ENCODE peak calls at places on chromosomes 11 and 22, in seven cellular contexts. One of them, this sample, is unnamed.

GRCh38 chr11:75229466-75229865 is 11.1 kb upstream of the TPBGL start:
- DNase-seq in non-pigmented ciliary epithelial cell: no peak
- DNase-seq in stimulated activated CD8-positive, alpha-beta memory T cell treated with anti-CD3 and anti-CD28 coated beads, Interleukin-4, amount 100 ng/mL, for 4 hours: no peak
- DNase-seq in posterior vena cava: no peak
- DNase-seq in HFFc6: no peak
- DNase-seq in Peyer's patch: no peak
- DNase-seq in suprapubic skin: no peak
- DNase-seq in this sample: no peak

GRCh38 chr11:114036156-114036811 is 23.2 kb upstream of the ZBTB16 start:
- DNase-seq in non-pigmented ciliary epithelial cell: no peak
- DNase-seq in stimulated activated CD8-positive, alpha-beta memory T cell treated with anti-CD3 and anti-CD28 coated beads, Interleukin-4, amount 100 ng/mL, for 4 hours: no peak
- DNase-seq in posterior vena cava: peak
- DNase-seq in HFFc6: peak
- DNase-seq in Peyer's patch: peak
- DNase-seq in suprapubic skin: peak
- DNase-seq in this sample: no peak

GRCh38 chr11:32081129-32081641 is 9.7 kb upstream of the RCN1 start:
- DNase-seq in non-pigmented ciliary epithelial cell: no peak
- DNase-seq in stimulated activated CD8-positive, alpha-beta memory T cell treated with anti-CD3 and anti-CD28 coated beads, Interleukin-4, amount 100 ng/mL, for 4 hours: no peak
- DNase-seq in posterior vena cava: no peak
- DNase-seq in HFFc6: peak
- DNase-seq in Peyer's patch: no peak
- DNase-seq in suprapubic skin: no peak
- DNase-seq in this sample: no peak

GRCh38 chr22:32058656-32059280 is 15.7 kb downstream of the SLC5A1 start:
- DNase-seq in non-pigmented ciliary epithelial cell: no peak
- DNase-seq in stimulated activated CD8-positive, alpha-beta memory T cell treated with anti-CD3 and anti-CD28 coated beads, Interleukin-4, amount 100 ng/mL, for 4 hours: no peak
- DNase-seq in posterior vena cava: no peak
- DNase-seq in HFFc6: peak
- DNase-seq in Peyer's patch: no peak
- DNase-seq in suprapubic skin: no peak
- DNase-seq in this sample: no peak

GRCh38 chr22:37464181-37464580 is 22.0 kb downstream of the MFNG start:
- DNase-seq in non-pigmented ciliary epithelial cell: no peak
- DNase-seq in stimulated activated CD8-positive, alpha-beta memory T cell treated with anti-CD3 and anti-CD28 coated beads, Interleukin-4, amount 100 ng/mL, for 4 hours: no peak
- DNase-seq in posterior vena cava: no peak
- DNase-seq in HFFc6: no peak
- DNase-seq in Peyer's patch: no peak
- DNase-seq in suprapubic skin: no peak
- DNase-seq in this sample: no peak

GRCh38 chr22:46568102-46568809 is 30.8 kb upstream of the CELSR1 start:
- DNase-seq in non-pigmented ciliary epithelial cell: no peak
- DNase-seq in stimulated activated CD8-positive, alpha-beta memory T cell treated with anti-CD3 and anti-CD28 coated beads, Interleukin-4, amount 100 ng/mL, for 4 hours: no peak
- DNase-seq in posterior vena cava: peak
- DNase-seq in HFFc6: no peak
- DNase-seq in Peyer's patch: no peak
- DNase-seq in suprapubic skin: peak
- DNase-seq in this sample: no peak

GRCh38 chr11:9943346-9944110 is 279.7 kb downstream of the SWAP70 start:
- DNase-seq in non-pigmented ciliary epithelial cell: peak
- DNase-seq in stimulated activated CD8-positive, alpha-beta memory T cell treated with anti-CD3 and anti-CD28 coated beads, Interleukin-4, amount 100 ng/mL, for 4 hours: no peak
- DNase-seq in posterior vena cava: no peak
- DNase-seq in HFFc6: peak
- DNase-seq in Peyer's patch: no peak
- DNase-seq in suprapubic skin: no peak
- DNase-seq in this sample: peak

GRCh38 chr22:25131198-25131887 is 68.3 kb upstream of the CRYBB3 start:
- DNase-seq in non-pigmented ciliary epithelial cell: no peak
- DNase-seq in stimulated activated CD8-positive, alpha-beta memory T cell treated with anti-CD3 and anti-CD28 coated beads, Interleukin-4, amount 100 ng/mL, for 4 hours: no peak
- DNase-seq in posterior vena cava: no peak
- DNase-seq in HFFc6: no peak
- DNase-seq in Peyer's patch: no peak
- DNase-seq in suprapubic skin: no peak
- DNase-seq in this sample: no peak

GRCh38 chr11:21625982-21626381 is 566.9 kb upstream of the ANO5 start:
- DNase-seq in non-pigmented ciliary epithelial cell: no peak
- DNase-seq in stimulated activated CD8-positive, alpha-beta memory T cell treated with anti-CD3 and anti-CD28 coated beads, Interleukin-4, amount 100 ng/mL, for 4 hours: no peak
- DNase-seq in posterior vena cava: peak
- DNase-seq in HFFc6: no peak
- DNase-seq in Peyer's patch: no peak
- DNase-seq in suprapubic skin: no peak
- DNase-seq in this sample: no peak

GRCh38 chr11:59678118-59678812 is 9.4 kb upstream of the PATL1 start:
- DNase-seq in non-pigmented ciliary epithelial cell: no peak
- DNase-seq in stimulated activated CD8-positive, alpha-beta memory T cell treated with anti-CD3 and anti-CD28 coated beads, Interleukin-4, amount 100 ng/mL, for 4 hours: no peak
- DNase-seq in posterior vena cava: no peak
- DNase-seq in HFFc6: peak
- DNase-seq in Peyer's patch: no peak
- DNase-seq in suprapubic skin: no peak
- DNase-seq in this sample: no peak

GRCh38 chr22:32181043-32181442 is 21.9 kb upstream of the C22orf42 start:
- DNase-seq in non-pigmented ciliary epithelial cell: no peak
- DNase-seq in stimulated activated CD8-positive, alpha-beta memory T cell treated with anti-CD3 and anti-CD28 coated beads, Interleukin-4, amount 100 ng/mL, for 4 hours: no peak
- DNase-seq in posterior vena cava: no peak
- DNase-seq in HFFc6: no peak
- DNase-seq in Peyer's patch: no peak
- DNase-seq in suprapubic skin: no peak
- DNase-seq in this sample: no peak

GRCh38 chr11:942853-943252 is 17.2 kb downstream of the AP2A2 start:
- DNase-seq in non-pigmented ciliary epithelial cell: no peak
- DNase-seq in stimulated activated CD8-positive, alpha-beta memory T cell treated with anti-CD3 and anti-CD28 coated beads, Interleukin-4, amount 100 ng/mL, for 4 hours: no peak
- DNase-seq in posterior vena cava: no peak
- DNase-seq in HFFc6: no peak
- DNase-seq in Peyer's patch: no peak
- DNase-seq in suprapubic skin: no peak
- DNase-seq in this sample: no peak

GRCh38 chr11:61294717-61295595 is at the start of gene VWCE:
- DNase-seq in non-pigmented ciliary epithelial cell: no peak
- DNase-seq in stimulated activated CD8-positive, alpha-beta memory T cell treated with anti-CD3 and anti-CD28 coated beads, Interleukin-4, amount 100 ng/mL, for 4 hours: peak
- DNase-seq in posterior vena cava: peak
- DNase-seq in HFFc6: peak
- DNase-seq in Peyer's patch: peak
- DNase-seq in suprapubic skin: peak
- DNase-seq in this sample: no peak

GRCh38 chr22:47618180-47618579 is 855.7 kb downstream of the TBC1D22A start:
- DNase-seq in non-pigmented ciliary epithelial cell: no peak
- DNase-seq in stimulated activated CD8-positive, alpha-beta memory T cell treated with anti-CD3 and anti-CD28 coated beads, Interleukin-4, amount 100 ng/mL, for 4 hours: no peak
- DNase-seq in posterior vena cava: peak
- DNase-seq in HFFc6: no peak
- DNase-seq in Peyer's patch: no peak
- DNase-seq in suprapubic skin: no peak
- DNase-seq in this sample: no peak

GRCh38 chr11:17711836-17712235 is 7.5 kb upstream of the MYOD1 start:
- DNase-seq in non-pigmented ciliary epithelial cell: no peak
- DNase-seq in stimulated activated CD8-positive, alpha-beta memory T cell treated with anti-CD3 and anti-CD28 coated beads, Interleukin-4, amount 100 ng/mL, for 4 hours: no peak
- DNase-seq in posterior vena cava: no peak
- DNase-seq in HFFc6: no peak
- DNase-seq in Peyer's patch: no peak
- DNase-seq in suprapubic skin: no peak
- DNase-seq in this sample: no peak

GRCh38 chr11:44940835-44941234 is 9.8 kb downstream of the TP53I11 start:
- DNase-seq in non-pigmented ciliary epithelial cell: no peak
- DNase-seq in stimulated activated CD8-positive, alpha-beta memory T cell treated with anti-CD3 and anti-CD28 coated beads, Interleukin-4, amount 100 ng/mL, for 4 hours: no peak
- DNase-seq in posterior vena cava: no peak
- DNase-seq in HFFc6: no peak
- DNase-seq in Peyer's patch: no peak
- DNase-seq in suprapubic skin: no peak
- DNase-seq in this sample: no peak

GRCh38 chr11:13924801-13925327 is 37.7 kb upstream of the SPON1 start:
- DNase-seq in non-pigmented ciliary epithelial cell: no peak
- DNase-seq in stimulated activated CD8-positive, alpha-beta memory T cell treated with anti-CD3 and anti-CD28 coated beads, Interleukin-4, amount 100 ng/mL, for 4 hours: no peak
- DNase-seq in posterior vena cava: no peak
- DNase-seq in HFFc6: no peak
- DNase-seq in Peyer's patch: no peak
- DNase-seq in suprapubic skin: no peak
- DNase-seq in this sample: no peak

GRCh38 chr11:19674420-19674819 is 38.2 kb upstream of the NAV2 start:
- DNase-seq in non-pigmented ciliary epithelial cell: no peak
- DNase-seq in stimulated activated CD8-positive, alpha-beta memory T cell treated with anti-CD3 and anti-CD28 coated beads, Interleukin-4, amount 100 ng/mL, for 4 hours: no peak
- DNase-seq in posterior vena cava: no peak
- DNase-seq in HFFc6: no peak
- DNase-seq in Peyer's patch: no peak
- DNase-seq in suprapubic skin: no peak
- DNase-seq in this sample: no peak

GRCh38 chr11:130525307-130525706 is 76.9 kb downstream of the ADAMTS15 start:
- DNase-seq in non-pigmented ciliary epithelial cell: no peak
- DNase-seq in stimulated activated CD8-positive, alpha-beta memory T cell treated with anti-CD3 and anti-CD28 coated beads, Interleukin-4, amount 100 ng/mL, for 4 hours: no peak
- DNase-seq in posterior vena cava: no peak
- DNase-seq in HFFc6: no peak
- DNase-seq in Peyer's patch: no peak
- DNase-seq in suprapubic skin: no peak
- DNase-seq in this sample: no peak

GRCh38 chr22:38454361-38455062 is 487 bp downstream of the KCNJ4 start:
- DNase-seq in non-pigmented ciliary epithelial cell: no peak
- DNase-seq in stimulated activated CD8-positive, alpha-beta memory T cell treated with anti-CD3 and anti-CD28 coated beads, Interleukin-4, amount 100 ng/mL, for 4 hours: no peak
- DNase-seq in posterior vena cava: no peak
- DNase-seq in HFFc6: no peak
- DNase-seq in Peyer's patch: no peak
- DNase-seq in suprapubic skin: no peak
- DNase-seq in this sample: no peak

GRCh38 chr11:108973402-108974119 is 308.7 kb downstream of the DDX10 start:
- DNase-seq in non-pigmented ciliary epithelial cell: peak
- DNase-seq in stimulated activated CD8-positive, alpha-beta memory T cell treated with anti-CD3 and anti-CD28 coated beads, Interleukin-4, amount 100 ng/mL, for 4 hours: no peak
- DNase-seq in posterior vena cava: no peak
- DNase-seq in HFFc6: peak
- DNase-seq in Peyer's patch: no peak
- DNase-seq in suprapubic skin: no peak
- DNase-seq in this sample: peak

GRCh38 chr22:23270212-23270733 is 90.0 kb downstream of the BCR start:
- DNase-seq in non-pigmented ciliary epithelial cell: no peak
- DNase-seq in stimulated activated CD8-positive, alpha-beta memory T cell treated with anti-CD3 and anti-CD28 coated beads, Interleukin-4, amount 100 ng/mL, for 4 hours: no peak
- DNase-seq in posterior vena cava: no peak
- DNase-seq in HFFc6: no peak
- DNase-seq in Peyer's patch: no peak
- DNase-seq in suprapubic skin: no peak
- DNase-seq in this sample: no peak

GRCh38 chr11:48036011-48036410 is 55.7 kb downstream of the PTPRJ start:
- DNase-seq in non-pigmented ciliary epithelial cell: no peak
- DNase-seq in stimulated activated CD8-positive, alpha-beta memory T cell treated with anti-CD3 and anti-CD28 coated beads, Interleukin-4, amount 100 ng/mL, for 4 hours: no peak
- DNase-seq in posterior vena cava: peak
- DNase-seq in HFFc6: no peak
- DNase-seq in Peyer's patch: no peak
- DNase-seq in suprapubic skin: no peak
- DNase-seq in this sample: no peak

GRCh38 chr22:39954584-39955055 is 5.6 kb upstream of the TMA7B start:
- DNase-seq in non-pigmented ciliary epithelial cell: peak
- DNase-seq in stimulated activated CD8-positive, alpha-beta memory T cell treated with anti-CD3 and anti-CD28 coated beads, Interleukin-4, amount 100 ng/mL, for 4 hours: no peak
- DNase-seq in posterior vena cava: no peak
- DNase-seq in HFFc6: peak
- DNase-seq in Peyer's patch: no peak
- DNase-seq in suprapubic skin: no peak
- DNase-seq in this sample: peak

GRCh38 chr11:102807921-102808320 is 10.0 kb upstream of the MMP1 start:
- DNase-seq in non-pigmented ciliary epithelial cell: no peak
- DNase-seq in stimulated activated CD8-positive, alpha-beta memory T cell treated with anti-CD3 and anti-CD28 coated beads, Interleukin-4, amount 100 ng/mL, for 4 hours: no peak
- DNase-seq in posterior vena cava: no peak
- DNase-seq in HFFc6: no peak
- DNase-seq in Peyer's patch: no peak
- DNase-seq in suprapubic skin: no peak
- DNase-seq in this sample: no peak

GRCh38 chr22:19330865-19331418 is 39.4 kb upstream of the CLTCL1 start:
- DNase-seq in non-pigmented ciliary epithelial cell: no peak
- DNase-seq in stimulated activated CD8-positive, alpha-beta memory T cell treated with anti-CD3 and anti-CD28 coated beads, Interleukin-4, amount 100 ng/mL, for 4 hours: no peak
- DNase-seq in posterior vena cava: no peak
- DNase-seq in HFFc6: no peak
- DNase-seq in Peyer's patch: no peak
- DNase-seq in suprapubic skin: no peak
- DNase-seq in this sample: no peak

GRCh38 chr22:31400023-31400397 is 606 bp downstream of the DRG1 start:
- DNase-seq in non-pigmented ciliary epithelial cell: no peak
- DNase-seq in stimulated activated CD8-positive, alpha-beta memory T cell treated with anti-CD3 and anti-CD28 coated beads, Interleukin-4, amount 100 ng/mL, for 4 hours: no peak
- DNase-seq in posterior vena cava: peak
- DNase-seq in HFFc6: peak
- DNase-seq in Peyer's patch: no peak
- DNase-seq in suprapubic skin: no peak
- DNase-seq in this sample: no peak

GRCh38 chr11:123143921-123144320 is 51.1 kb downstream of the CLMP start:
- DNase-seq in non-pigmented ciliary epithelial cell: no peak
- DNase-seq in stimulated activated CD8-positive, alpha-beta memory T cell treated with anti-CD3 and anti-CD28 coated beads, Interleukin-4, amount 100 ng/mL, for 4 hours: no peak
- DNase-seq in posterior vena cava: no peak
- DNase-seq in HFFc6: no peak
- DNase-seq in Peyer's patch: no peak
- DNase-seq in suprapubic skin: no peak
- DNase-seq in this sample: no peak

GRCh38 chr11:6632116-6633073 is 13.2 kb upstream of the TPP1 start:
- DNase-seq in non-pigmented ciliary epithelial cell: no peak
- DNase-seq in stimulated activated CD8-positive, alpha-beta memory T cell treated with anti-CD3 and anti-CD28 coated beads, Interleukin-4, amount 100 ng/mL, for 4 hours: no peak
- DNase-seq in posterior vena cava: no peak
- DNase-seq in HFFc6: no peak
- DNase-seq in Peyer's patch: no peak
- DNase-seq in suprapubic skin: no peak
- DNase-seq in this sample: no peak

GRCh38 chr11:1295086-1295485 is 14.3 kb downstream of the TOLLIP start:
- DNase-seq in non-pigmented ciliary epithelial cell: no peak
- DNase-seq in stimulated activated CD8-positive, alpha-beta memory T cell treated with anti-CD3 and anti-CD28 coated beads, Interleukin-4, amount 100 ng/mL, for 4 hours: no peak
- DNase-seq in posterior vena cava: peak
- DNase-seq in HFFc6: no peak
- DNase-seq in Peyer's patch: no peak
- DNase-seq in suprapubic skin: peak
- DNase-seq in this sample: no peak

GRCh38 chr11:19905280-19905853 is 192.7 kb downstream of the NAV2 start:
- DNase-seq in non-pigmented ciliary epithelial cell: no peak
- DNase-seq in stimulated activated CD8-positive, alpha-beta memory T cell treated with anti-CD3 and anti-CD28 coated beads, Interleukin-4, amount 100 ng/mL, for 4 hours: no peak
- DNase-seq in posterior vena cava: no peak
- DNase-seq in HFFc6: peak
- DNase-seq in Peyer's patch: no peak
- DNase-seq in suprapubic skin: no peak
- DNase-seq in this sample: peak

GRCh38 chr11:113587318-113587739 is 112.1 kb upstream of the DRD2 start:
- DNase-seq in non-pigmented ciliary epithelial cell: no peak
- DNase-seq in stimulated activated CD8-positive, alpha-beta memory T cell treated with anti-CD3 and anti-CD28 coated beads, Interleukin-4, amount 100 ng/mL, for 4 hours: no peak
- DNase-seq in posterior vena cava: no peak
- DNase-seq in HFFc6: no peak
- DNase-seq in Peyer's patch: no peak
- DNase-seq in suprapubic skin: no peak
- DNase-seq in this sample: no peak

GRCh38 chr11:87819141-87819540 is 356.1 kb downstream of the RAB38 start:
- DNase-seq in non-pigmented ciliary epithelial cell: peak
- DNase-seq in stimulated activated CD8-positive, alpha-beta memory T cell treated with anti-CD3 and anti-CD28 coated beads, Interleukin-4, amount 100 ng/mL, for 4 hours: no peak
- DNase-seq in posterior vena cava: no peak
- DNase-seq in HFFc6: no peak
- DNase-seq in Peyer's patch: no peak
- DNase-seq in suprapubic skin: no peak
- DNase-seq in this sample: peak

GRCh38 chr11:70064726-70065317 is 13.3 kb upstream of the ANO1 start:
- DNase-seq in non-pigmented ciliary epithelial cell: no peak
- DNase-seq in stimulated activated CD8-positive, alpha-beta memory T cell treated with anti-CD3 and anti-CD28 coated beads, Interleukin-4, amount 100 ng/mL, for 4 hours: no peak
- DNase-seq in posterior vena cava: no peak
- DNase-seq in HFFc6: no peak
- DNase-seq in Peyer's patch: no peak
- DNase-seq in suprapubic skin: no peak
- DNase-seq in this sample: no peak

GRCh38 chr11:45405916-45406670 is 120.0 kb upstream of the SYT13 start:
- DNase-seq in non-pigmented ciliary epithelial cell: no peak
- DNase-seq in stimulated activated CD8-positive, alpha-beta memory T cell treated with anti-CD3 and anti-CD28 coated beads, Interleukin-4, amount 100 ng/mL, for 4 hours: no peak
- DNase-seq in posterior vena cava: peak
- DNase-seq in HFFc6: peak
- DNase-seq in Peyer's patch: no peak
- DNase-seq in suprapubic skin: no peak
- DNase-seq in this sample: no peak

GRCh38 chr11:61116426-61117214 is 14.3 kb downstream of the CD5 start:
- DNase-seq in non-pigmented ciliary epithelial cell: no peak
- DNase-seq in stimulated activated CD8-positive, alpha-beta memory T cell treated with anti-CD3 and anti-CD28 coated beads, Interleukin-4, amount 100 ng/mL, for 4 hours: no peak
- DNase-seq in posterior vena cava: no peak
- DNase-seq in HFFc6: no peak
- DNase-seq in Peyer's patch: no peak
- DNase-seq in suprapubic skin: no peak
- DNase-seq in this sample: no peak